ENCODE peak calls at places on chromosomes 2 and 18, in seven cellular contexts. M is ovary, D is tibial artery, A is transverse colon, O is gastrocnemius medialis, T is suprapubic skin, Y is neural progenitor cell. K is an unnamed sample.

GRCh38 chr18:811192-812122 is 585 bp downstream of the YES1 start:
- DNase-seq in T (peak; percentile 80), Y (peak; percentile 67), D (peak; percentile 26), A (peak; percentile 56), M (peak; percentile 75), O (no peak), K (peak; percentile 54)

GRCh38 chr2:134739879-134740301 is 21.1 kb upstream of the TMEM163 start:
- DNase-seq in A (peak; percentile 28), D (peak; percentile 42), Y (no peak), O (no peak), M (no peak), T (no peak), K (peak; percentile 49)

GRCh38 chr2:172437419-172438063 is 10.2 kb downstream of the ITGA6 start:
- DNase-seq in M (no peak), D (no peak), O (no peak), Y (no peak), A (no peak), T (peak; percentile 65), K (no peak)

GRCh38 chr2:177449159-177449558 is 56.6 kb downstream of the AGPS start:
- DNase-seq in M (no peak), A (no peak), D (no peak), Y (no peak), O (no peak), T (no peak), K (no peak)

GRCh38 chr2:121076885-121077549 is 208.0 kb downstream of the TFCP2L1 start:
- DNase-seq in T (no peak), O (peak; percentile 28), Y (peak; percentile 88), A (peak; percentile 75), D (peak; percentile 42), M (peak; percentile 73), K (peak; percentile 40)

GRCh38 chr2:174586896-174587295 is 10.7 kb downstream of the WIPF1 start:
- DNase-seq in O (no peak), D (no peak), M (no peak), Y (no peak), A (no peak), T (no peak), K (no peak)

GRCh38 chr2:50535971-50536759 is 495.8 kb downstream of the NRXN1 start:
- DNase-seq in D (no peak), Y (peak; percentile 39), M (no peak), O (no peak), T (no peak), A (no peak), K (no peak)

GRCh38 chr18:32441536-32441935 is 29.1 kb downstream of the GAREM1 start:
- DNase-seq in M (no peak), Y (no peak), O (no peak), A (no peak), D (no peak), T (no peak), K (no peak)

GRCh38 chr18:73331212-73331772 is 463.5 kb upstream of the NETO1 start:
- DNase-seq in M (no peak), O (no peak), Y (peak; percentile 43), A (no peak), T (no peak), D (no peak), K (no peak)

GRCh38 chr2:218271487-218271797 is 1.1 kb downstream of the PNKD start:
- DNase-seq in D (peak; percentile 20), M (no peak), A (peak; percentile 62), O (no peak), T (no peak), Y (no peak), K (no peak)

GRCh38 chr2:218272531-218273212 is 2.4 kb downstream of the PNKD start:
- DNase-seq in M (peak; percentile 87), Y (peak; percentile 86), D (peak; percentile 97), A (peak; percentile 95), O (peak; percentile 87), T (peak; percentile 96), K (peak; percentile 84)

GRCh38 chr2:218269900-218270720 is at the start of the genes AAMP and PNKD:
- DNase-seq in D (peak; percentile 100), A (peak; percentile 100), T (peak; percentile 100), O (peak; percentile 99), M (peak; percentile 100), Y (peak; percentile 100), K (peak; percentile 100)

GRCh38 chr2:218271865-218272530 is 1.7 kb downstream of the PNKD start:
- DNase-seq in T (no peak), M (no peak), Y (no peak), A (no peak), O (no peak), D (no peak), K (no peak)

DNA sequence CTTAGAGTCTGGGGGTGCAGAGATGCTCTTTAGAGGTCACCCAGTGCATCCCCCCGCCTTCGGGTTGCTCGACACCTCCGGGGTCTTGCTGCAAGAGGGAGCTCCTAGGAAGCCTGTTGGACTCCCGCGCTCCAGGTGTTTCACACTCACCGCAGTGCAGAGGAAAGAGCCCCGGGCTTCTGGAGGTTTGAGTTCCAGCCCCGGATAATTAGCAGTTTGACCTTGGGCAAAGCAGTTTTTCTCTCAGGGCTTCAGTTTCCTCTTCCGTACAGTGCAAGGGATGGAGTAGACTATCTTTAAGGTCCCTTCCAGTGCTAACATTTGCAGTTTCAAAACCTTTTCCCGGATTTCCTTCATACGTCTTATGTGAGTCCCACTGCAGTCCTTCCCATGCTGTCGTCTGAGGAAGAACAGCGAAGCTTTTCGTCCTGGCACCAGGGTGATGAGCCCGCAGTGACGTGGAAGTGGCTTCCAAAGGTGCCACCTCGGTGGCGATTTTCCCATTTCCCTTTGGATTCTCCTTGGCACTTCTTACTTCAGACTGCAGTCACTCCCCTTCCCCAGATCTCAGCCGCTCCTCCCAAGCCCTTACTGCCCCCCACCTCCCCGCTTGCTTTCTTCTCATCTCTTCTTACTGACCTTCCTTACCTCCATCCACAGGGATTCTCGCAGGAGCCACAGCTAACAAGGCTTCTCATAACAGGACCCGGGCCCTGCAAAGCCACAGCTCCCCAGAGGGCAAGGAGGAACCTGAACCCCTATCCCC is 585 bp downstream of the PNKD start:
- DNase-seq in O (no peak), Y (no peak), A (peak; percentile 43), T (no peak), D (peak; percentile 25), M (no peak), K (no peak)
- H3K36me3 ChIP-seq in O (no peaks in the 10 kb centered on the region), Y (no peaks in the 10 kb centered on the region), A (no peaks in the 10 kb centered on the region), T (peaks cover 43% of the 10 kb centered on the region), D (peaks cover 44% of the 10 kb centered on the region), M (no peaks in the 10 kb centered on the region), K (no peaks in the 10 kb centered on the region)

DNA sequence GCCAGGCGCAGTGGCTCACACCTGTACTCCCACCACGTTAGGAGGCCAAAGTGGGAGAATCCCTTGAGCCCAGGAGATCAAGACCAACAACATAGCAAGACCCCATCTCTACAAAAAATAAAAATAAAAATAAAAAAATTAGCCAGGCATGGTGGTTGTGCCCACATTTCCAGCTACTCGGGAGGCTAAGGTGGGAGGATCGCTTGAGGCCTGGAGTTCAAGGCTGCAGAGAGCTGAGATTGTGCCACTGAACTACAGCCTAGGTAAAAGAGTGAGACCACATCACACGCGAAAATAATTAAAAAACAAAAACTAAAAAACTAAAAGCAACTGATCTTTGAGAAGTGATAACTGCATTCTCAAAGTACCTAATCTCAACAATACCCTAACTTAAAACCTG is 1.8 kb downstream of the C2orf76 start:
- DNase-seq in O (no peak), D (no peak), A (no peak), M (no peak), Y (no peak), T (no peak), K (no peak)
- H3K27ac ChIP-seq in O (peak overlapping the region; percentile 87), D (no peak overlapping the region), A (no peak overlapping the region), M (no peak overlapping the region), Y (no peak overlapping the region), T (no peak overlapping the region), K (no peak overlapping the region)

GRCh38 chr2:148701039-148701438 is 56.5 kb downstream of the EPC2 start:
- DNase-seq in T (no peak), O (no peak), A (no peak), Y (no peak), M (no peak), D (no peak), K (no peak)
- H3K36me3 ChIP-seq in T (peaks cover 5% of the 10 kb centered on the region), O (no peaks in the 10 kb centered on the region), A (no peaks in the 10 kb centered on the region), Y (peaks cover 53% of the 10 kb centered on the region), M (no peaks in the 10 kb centered on the region), D (peaks cover 20% of the 10 kb centered on the region), K (no peaks in the 10 kb centered on the region)

DNA sequence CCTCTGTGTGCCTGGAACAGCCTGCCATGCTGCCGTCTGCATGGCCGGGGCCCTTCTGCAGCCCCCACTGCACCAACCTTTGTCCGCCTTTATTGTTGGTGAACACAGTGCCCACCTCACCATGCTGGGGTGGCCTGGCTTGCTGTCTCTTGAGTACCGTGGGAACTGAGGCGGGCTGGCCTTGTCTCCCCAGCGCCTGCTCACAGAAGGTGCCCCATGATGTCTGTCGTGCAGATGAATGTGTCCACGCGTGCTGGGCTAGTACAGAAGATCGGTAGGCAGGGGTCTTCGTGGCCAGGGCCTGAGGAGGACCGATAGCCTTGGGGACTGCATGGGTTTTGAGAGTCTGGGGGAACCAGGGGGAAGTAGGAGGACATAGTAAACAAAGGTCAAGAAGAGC is 242.4 kb downstream of the LDLRAD4 start:
- DNase-seq in Y (no peak), M (no peak), A (no peak), T (peak; percentile 69), O (no peak), D (no peak), K (no peak)
- H3K27ac ChIP-seq in Y (no peak overlapping the region), M (no peak overlapping the region), A (no peak overlapping the region), T (no peak overlapping the region), O (no peak overlapping the region), D (no peak overlapping the region), K (no peak overlapping the region)

DNA sequence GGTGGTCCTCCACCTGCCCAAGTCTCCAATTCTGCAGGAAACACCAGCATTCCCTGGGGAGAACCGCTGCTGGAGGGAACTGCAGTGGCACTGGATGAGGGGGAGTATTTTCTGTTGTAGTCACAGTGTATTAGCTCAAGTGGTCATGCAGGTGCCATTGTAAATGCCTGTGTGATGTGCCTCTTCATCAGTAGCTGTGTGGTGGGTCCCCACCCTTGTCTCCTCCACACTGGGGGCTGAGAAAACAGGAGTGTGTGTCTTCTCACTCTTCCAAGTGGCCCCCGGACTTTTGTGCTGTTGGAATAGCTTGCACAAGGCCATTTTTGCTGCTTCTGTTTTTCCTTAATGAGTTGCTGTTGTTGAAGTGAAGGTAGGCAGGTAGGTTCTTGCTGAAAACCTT is 8.7 kb downstream of the NCK2 start:
- DNase-seq in A (no peak), D (no peak), M (no peak), O (no peak), Y (no peak), T (peak; percentile 20), K (no peak)
- H3K36me3 ChIP-seq in A (no peaks in the 10 kb centered on the region), D (no peaks in the 10 kb centered on the region), M (no peaks in the 10 kb centered on the region), O (no peaks in the 10 kb centered on the region), Y (no peaks in the 10 kb centered on the region), T (no peaks in the 10 kb centered on the region), K (no peaks in the 10 kb centered on the region)

GRCh38 chr2:39522518-39522877 is 85.4 kb upstream of the MAP4K3 start:
- DNase-seq in D (no peak), M (no peak), Y (no peak), A (no peak), O (no peak), T (no peak), K (no peak)
- H3K27ac ChIP-seq in D (no peak overlapping the region), M (no peak overlapping the region), Y (no peak overlapping the region), A (peak overlapping the region; percentile 56), O (peak overlapping the region; percentile 82), T (no peak overlapping the region), K (no peak overlapping the region)

K was measured in adrenal gland.